ENCODE peak calls at places on chromosomes 11 and 22, in ten cellular contexts. V is K562, A is HCT116, H is mesenchymal stem cell, J is neuronal stem cell, W is PC-9, C is DND-41, B is neural progenitor cell, P is GM23338, O is endothelial cell of umbilical vein. T is an unnamed sample.

GRCh38 chr11:57413681-57414080 is 13.2 kb downstream of the SLC43A3 start:
- DNase-seq in B (no peak), H (no peak), P (no peak), W (peak; percentile 32), A (no peak), J (no peak), V (no peak), C (no peak), O (no peak), T (no peak)

GRCh38 chr11:106990322-106990721 is 28.0 kb downstream of the GUCY1A2 start:
- DNase-seq in W (no peak), C (no peak), H (no peak), P (no peak), J (no peak), V (no peak), B (no peak), A (no peak), O (no peak), T (no peak)

GRCh38 chr22:29726512-29727247 is 6.9 kb downstream of the CABP7 start:
- DNase-seq in P (no peak), V (no peak), J (peak; percentile 39), C (no peak), B (no peak), H (no peak), W (no peak), A (no peak), O (no peak), T (no peak)

GRCh38 chr11:26842883-26843282 is 121.0 kb upstream of the SLC5A12 start:
- DNase-seq in C (no peak), V (no peak), J (no peak), H (no peak), A (no peak), O (no peak), B (no peak), W (no peak), P (no peak), T (no peak)

GRCh38 chr11:120134931-120135228 is 3.0 kb downstream of the TRIM29 start:
- DNase-seq in W (no peak), J (no peak), C (no peak), A (no peak), H (no peak), P (no peak), B (no peak), V (no peak), O (no peak), T (no peak)

GRCh38 chr11:71109186-71109585 is 143.2 kb downstream of the SHANK2 start:
- DNase-seq in B (no peak), V (no peak), O (no peak), H (no peak), P (no peak), W (no peak), C (no peak), A (no peak), J (no peak), T (no peak)

GRCh38 chr11:119641991-119642745 is 86.8 kb downstream of the NECTIN1 start:
- DNase-seq in O (peak; percentile 13), W (no peak), B (peak; percentile 51), J (no peak), A (peak; percentile 4), V (peak; percentile 69), C (peak; percentile 11), H (peak; percentile 51), P (peak; percentile 79), T (peak; percentile 50)

GRCh38 chr11:59368238-59369022 is 9.7 kb downstream of the OR5AN1 start:
- DNase-seq in C (no peak), P (no peak), O (no peak), J (no peak), V (no peak), B (no peak), W (no peak), H (no peak), A (no peak), T (peak; percentile 42)

GRCh38 chr11:60899021-60899936 is 7.1 kb downstream of the PRPF19 start:
- DNase-seq in A (peak; percentile 51), C (peak; percentile 50), J (peak; percentile 59), O (peak; percentile 81), H (peak; percentile 79), B (peak; percentile 50), V (peak; percentile 67), W (peak; percentile 61), P (peak; percentile 74), T (peak; percentile 73)

GRCh38 chr11:13152736-13153541 is 124.7 kb upstream of the BMAL1 start:
- DNase-seq in A (no peak), V (peak; percentile 33), P (peak; percentile 37), O (peak; percentile 55), J (no peak), B (peak; percentile 33), W (no peak), C (no peak), H (peak; percentile 24), T (no peak)

GRCh38 chr11:34640050-34640971 is 19.4 kb downstream of the EHF start:
- DNase-seq in B (peak; percentile 64), H (peak; percentile 28), V (peak; percentile 41), P (no peak), C (no peak), O (no peak), W (peak; percentile 100), J (no peak), A (no peak), T (no peak)

GRCh38 chr11:6414874-6415328 is 4.0 kb downstream of the APBB1 start:
- DNase-seq in W (no peak), V (no peak), A (no peak), P (no peak), J (no peak), C (no peak), H (no peak), B (no peak), O (no peak), T (no peak)
- H2AFZ ChIP-seq in W (no peak overlapping the region), V (no peak overlapping the region), A (no peak overlapping the region), P (no peak overlapping the region), J (no peak overlapping the region), C (no peak overlapping the region), H (no peak overlapping the region), B (no peak overlapping the region), O (no peak overlapping the region), T (no peak overlapping the region)

DNA sequence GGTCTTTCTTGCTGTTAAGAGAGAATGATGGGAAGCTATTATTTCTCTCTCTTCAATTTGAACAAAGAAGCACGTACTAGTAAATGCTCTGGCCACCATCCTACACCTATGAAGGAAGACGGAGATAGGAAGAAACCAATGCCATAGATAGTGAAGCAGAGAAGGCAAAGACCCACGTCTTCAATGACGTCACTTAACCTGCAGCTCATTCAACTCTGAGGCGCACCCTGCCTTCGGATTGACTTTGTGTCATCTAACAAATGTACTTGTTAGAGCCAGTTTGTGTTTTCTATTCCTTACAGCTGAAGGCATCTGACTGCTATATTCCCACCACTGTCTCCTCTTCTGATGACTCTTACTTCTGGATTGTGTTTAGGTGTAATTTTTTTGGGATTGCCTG is 332.5 kb upstream of the DDI1 start:
- DNase-seq in W (peak; percentile 30), A (no peak), P (no peak), H (no peak), V (no peak), O (no peak), C (no peak), J (no peak), B (no peak), T (no peak)
- H3K4me2 ChIP-seq in W (no peak overlapping the region), A (no peak overlapping the region), P (no peak overlapping the region), H (no peak overlapping the region), V (no peak overlapping the region), O (no peak overlapping the region), C (no peak overlapping the region), J (no peak overlapping the region), B (no peak overlapping the region), T (no peak overlapping the region)

GRCh38 chr11:11584937-11585336 is 36.9 kb downstream of the GALNT18 start:
- DNase-seq in O (no peak), B (no peak), P (no peak), H (no peak), A (no peak), V (no peak), J (no peak), W (no peak), C (no peak), T (no peak)

GRCh38 chr11:11583801-11584445 is 37.9 kb downstream of the GALNT18 start:
- DNase-seq in O (no peak), V (no peak), P (no peak), A (no peak), W (no peak), B (no peak), H (no peak), C (no peak), J (no peak), T (no peak)

GRCh38 chr11:11586465-11586864 is 35.3 kb downstream of the GALNT18 start:
- DNase-seq in P (no peak), H (no peak), B (no peak), O (no peak), C (no peak), J (no peak), V (no peak), A (no peak), W (no peak), T (no peak)

GRCh38 chr11:11582261-11582701 is 39.5 kb downstream of the GALNT18 start:
- DNase-seq in V (no peak), C (no peak), P (no peak), A (no peak), J (no peak), O (peak; percentile 62), H (no peak), W (no peak), B (no peak), T (no peak)

DNA sequence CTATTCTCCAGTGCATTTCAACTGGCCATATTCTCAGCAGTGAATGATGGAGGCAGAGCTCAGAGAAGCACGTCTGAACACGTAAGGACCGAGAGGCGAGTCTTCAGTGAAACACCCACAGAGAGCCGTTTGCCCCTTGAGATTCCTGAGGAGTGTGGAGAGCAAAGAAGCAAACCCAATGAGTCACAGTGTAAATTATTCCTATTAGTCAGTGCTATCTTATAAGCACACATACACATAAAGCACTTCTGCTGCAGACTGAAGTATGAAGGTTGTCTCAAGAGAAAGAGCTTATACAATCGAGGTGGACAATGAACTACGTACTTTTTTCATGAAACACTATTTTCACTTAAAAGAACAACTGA is 37.4 kb downstream of the GALNT18 start:
- DNase-seq in O (no peak), J (no peak), P (no peak), A (peak; percentile 41), V (no peak), C (no peak), B (no peak), W (no peak), H (peak; percentile 89), T (no peak)
- H3K4me3 ChIP-seq in O (no peak overlapping the region), J (no peak overlapping the region), P (no peak overlapping the region), A (no peak overlapping the region), V (no peak overlapping the region), C (no peak overlapping the region), B (no peak overlapping the region), W (no peak overlapping the region), H (no peak overlapping the region), T (no peak overlapping the region)

GRCh38 chr11:96242971-96243647 is 99.9 kb downstream of the MAML2 start:
- DNase-seq in P (peak; percentile 95), B (peak; percentile 87), O (peak; percentile 97), C (peak; percentile 95), W (peak; percentile 97), V (peak; percentile 94), A (peak; percentile 92), H (peak; percentile 99), J (peak; percentile 79), T (peak; percentile 67)
- H2AFZ ChIP-seq in P (no peak overlapping the region), B (peak overlapping the region; percentile 97), O (peak overlapping the region; percentile 46), C (peak overlapping the region; percentile 71), W (peak overlapping the region; percentile 73), V (peak overlapping the region; percentile 83), A (peak overlapping the region; percentile 94), H (no peak overlapping the region), J (peak overlapping the region; percentile 81), T (peak overlapping the region; percentile 85)